ENCODE peak calls at places on chromosomes 13 and 19, in nine cellular contexts. One of them, this sample, is unnamed. For H3K4me1, the result is how much of the 10 kb centered on the place peaks cover.

GRCh38 chr19:3094638-3095374 is 644 bp downstream of the GNA11 start:
- DNase-seq in pancreas: peak
- DNase-seq in CD8-positive, alpha-beta T cell: peak
- DNase-seq in A549: no peak
- DNase-seq in heart left ventricle: no peak
- DNase-seq in neuronal stem cell: no peak
- DNase-seq in upper lobe of right lung: peak
- DNase-seq in body of pancreas: peak
- DNase-seq in heart right ventricle: no peak
- DNase-seq in this sample: peak

GRCh38 chr13:86051134-86052103 is 252.2 kb upstream of the SLITRK6 start:
- DNase-seq in A549: no peak
- DNase-seq in heart right ventricle: no peak
- DNase-seq in neuronal stem cell: no peak
- DNase-seq in pancreas: no peak
- DNase-seq in upper lobe of right lung: no peak
- DNase-seq in heart left ventricle: no peak
- DNase-seq in body of pancreas: no peak
- DNase-seq in CD8-positive, alpha-beta T cell: no peak
- DNase-seq in this sample: no peak

GRCh38 chr19:13056052-13056660 is 46.5 kb downstream of the LYL1 start:
- DNase-seq in CD8-positive, alpha-beta T cell: no peak
- DNase-seq in A549: no peak
- DNase-seq in heart right ventricle: peak
- DNase-seq in body of pancreas: no peak
- DNase-seq in upper lobe of right lung: peak
- DNase-seq in neuronal stem cell: no peak
- DNase-seq in heart left ventricle: no peak
- DNase-seq in pancreas: no peak
- DNase-seq in this sample: no peak

GRCh38 chr13:109840201-109840892 is 54.0 kb upstream of the IRS2 start:
- DNase-seq in heart right ventricle: no peak
- DNase-seq in body of pancreas: no peak
- DNase-seq in A549: no peak
- DNase-seq in CD8-positive, alpha-beta T cell: no peak
- DNase-seq in neuronal stem cell: peak
- DNase-seq in upper lobe of right lung: no peak
- DNase-seq in heart left ventricle: no peak
- DNase-seq in pancreas: no peak
- DNase-seq in this sample: peak

GRCh38 chr13:78660130-78660857 is 1.3 kb upstream of the OBI1 start:
- DNase-seq in A549: peak
- DNase-seq in body of pancreas: peak
- DNase-seq in pancreas: no peak
- DNase-seq in neuronal stem cell: no peak
- DNase-seq in heart left ventricle: no peak
- DNase-seq in upper lobe of right lung: no peak
- DNase-seq in CD8-positive, alpha-beta T cell: peak
- DNase-seq in heart right ventricle: no peak
- DNase-seq in this sample: peak

GRCh38 chr19:47514869-47515588 is at the start of gene NAPA:
- DNase-seq in neuronal stem cell: peak
- DNase-seq in pancreas: peak
- DNase-seq in body of pancreas: peak
- DNase-seq in heart right ventricle: peak
- DNase-seq in heart left ventricle: peak
- DNase-seq in upper lobe of right lung: peak
- DNase-seq in A549: peak
- DNase-seq in CD8-positive, alpha-beta T cell: peak
- DNase-seq in this sample: peak

GRCh38 chr13:46235259-46235658 is 23.5 kb downstream of the LRRC63 start:
- DNase-seq in CD8-positive, alpha-beta T cell: no peak
- DNase-seq in body of pancreas: no peak
- DNase-seq in neuronal stem cell: no peak
- DNase-seq in pancreas: no peak
- DNase-seq in upper lobe of right lung: no peak
- DNase-seq in heart right ventricle: no peak
- DNase-seq in A549: no peak
- DNase-seq in heart left ventricle: no peak
- DNase-seq in this sample: no peak

GRCh38 chr19:48484247-48484893 is 15.2 kb downstream of the CYTH2 start:
- DNase-seq in neuronal stem cell: no peak
- DNase-seq in upper lobe of right lung: no peak
- DNase-seq in body of pancreas: no peak
- DNase-seq in CD8-positive, alpha-beta T cell: no peak
- DNase-seq in heart right ventricle: no peak
- DNase-seq in pancreas: no peak
- DNase-seq in A549: no peak
- DNase-seq in heart left ventricle: no peak
- DNase-seq in this sample: no peak

GRCh38 chr13:58869566-58869965 is 1238.0 kb downstream of the PCDH17 start:
- DNase-seq in pancreas: no peak
- DNase-seq in neuronal stem cell: no peak
- DNase-seq in A549: no peak
- DNase-seq in heart right ventricle: no peak
- DNase-seq in CD8-positive, alpha-beta T cell: no peak
- DNase-seq in heart left ventricle: no peak
- DNase-seq in upper lobe of right lung: no peak
- DNase-seq in body of pancreas: no peak
- DNase-seq in this sample: no peak

GRCh38 chr19:8209111-8209964 is at the start of gene CERS4:
- DNase-seq in upper lobe of right lung: peak
- DNase-seq in body of pancreas: peak
- DNase-seq in heart right ventricle: peak
- DNase-seq in CD8-positive, alpha-beta T cell: peak
- DNase-seq in neuronal stem cell: peak
- DNase-seq in A549: peak
- DNase-seq in pancreas: peak
- DNase-seq in heart left ventricle: peak
- DNase-seq in this sample: peak

GRCh38 chr13:27425918-27426630 is 1.7 kb downstream of the GTF3A start:
- DNase-seq in pancreas: no peak
- DNase-seq in A549: peak
- DNase-seq in heart right ventricle: peak
- DNase-seq in upper lobe of right lung: peak
- DNase-seq in heart left ventricle: peak
- DNase-seq in neuronal stem cell: no peak
- DNase-seq in body of pancreas: peak
- DNase-seq in CD8-positive, alpha-beta T cell: peak
- DNase-seq in this sample: peak

GRCh38 chr13:79171131-79172061 is 234.7 kb downstream of the RBM26 start:
- DNase-seq in body of pancreas: no peak
- DNase-seq in heart left ventricle: no peak
- DNase-seq in neuronal stem cell: peak
- DNase-seq in pancreas: no peak
- DNase-seq in heart right ventricle: no peak
- DNase-seq in upper lobe of right lung: no peak
- DNase-seq in CD8-positive, alpha-beta T cell: no peak
- DNase-seq in A549: no peak
- DNase-seq in this sample: no peak

GRCh38 chr13:21233086-21233485 is 56.6 kb downstream of the MRPL57 start:
- DNase-seq in A549: no peak
- DNase-seq in heart left ventricle: no peak
- DNase-seq in heart right ventricle: no peak
- DNase-seq in body of pancreas: no peak
- DNase-seq in upper lobe of right lung: no peak
- DNase-seq in CD8-positive, alpha-beta T cell: no peak
- DNase-seq in neuronal stem cell: no peak
- DNase-seq in pancreas: no peak
- DNase-seq in this sample: peak

GRCh38 chr13:110965038-110965754 is 50.3 kb upstream of the ANKRD10 start:
- DNase-seq in body of pancreas: no peak
- DNase-seq in neuronal stem cell: no peak
- DNase-seq in upper lobe of right lung: no peak
- DNase-seq in CD8-positive, alpha-beta T cell: no peak
- DNase-seq in heart right ventricle: no peak
- DNase-seq in pancreas: no peak
- DNase-seq in heart left ventricle: no peak
- DNase-seq in A549: peak
- DNase-seq in this sample: peak

GRCh38 chr19:55386515-55386947 is 799 bp downstream of the RPL28 start:
- DNase-seq in upper lobe of right lung: no peak
- DNase-seq in CD8-positive, alpha-beta T cell: no peak
- DNase-seq in neuronal stem cell: no peak
- DNase-seq in pancreas: no peak
- DNase-seq in heart right ventricle: no peak
- DNase-seq in A549: no peak
- DNase-seq in heart left ventricle: no peak
- DNase-seq in body of pancreas: no peak
- DNase-seq in this sample: no peak

GRCh38 chr13:102400619-102401125 is 1.2 kb downstream of the FGF14 start:
- DNase-seq in pancreas: peak
- DNase-seq in A549: no peak
- DNase-seq in neuronal stem cell: no peak
- DNase-seq in CD8-positive, alpha-beta T cell: no peak
- DNase-seq in heart left ventricle: peak
- DNase-seq in upper lobe of right lung: peak
- DNase-seq in body of pancreas: peak
- DNase-seq in heart right ventricle: no peak
- DNase-seq in this sample: no peak

DNA sequence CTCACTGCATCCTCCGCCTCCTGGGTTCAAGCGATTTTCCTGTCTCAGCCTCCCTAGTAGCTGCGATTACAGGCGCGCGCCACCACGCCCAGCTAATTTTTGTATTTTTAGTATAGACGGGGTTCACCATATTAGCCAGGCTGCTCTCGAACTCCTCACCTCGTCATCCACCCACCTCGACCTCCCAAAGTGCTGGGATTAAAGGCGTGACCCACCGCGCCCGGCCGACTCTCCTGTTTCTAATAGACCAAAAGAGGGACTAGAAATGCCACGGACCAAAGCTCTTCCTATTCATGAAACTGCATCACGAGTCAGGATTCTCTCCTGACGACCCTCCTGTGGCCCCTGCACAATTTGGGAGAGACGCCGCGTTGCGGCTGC is 563 bp downstream of the ZNF43 start:
- DNase-seq in body of pancreas: no peak
- DNase-seq in neuronal stem cell: no peak
- DNase-seq in heart right ventricle: peak
- DNase-seq in A549: no peak
- DNase-seq in heart left ventricle: no peak
- DNase-seq in upper lobe of right lung: no peak
- DNase-seq in pancreas: no peak
- DNase-seq in CD8-positive, alpha-beta T cell: no peak
- DNase-seq in this sample: no peak
- H3K4me1 ChIP-seq in body of pancreas: under half
- H3K4me1 ChIP-seq in neuronal stem cell: under half
- H3K4me1 ChIP-seq in heart right ventricle: under half
- H3K4me1 ChIP-seq in A549: under half
- H3K4me1 ChIP-seq in heart left ventricle: under half
- H3K4me1 ChIP-seq in upper lobe of right lung: under half
- H3K4me1 ChIP-seq in pancreas: under half
- H3K4me1 ChIP-seq in CD8-positive, alpha-beta T cell: under half
- H3K4me1 ChIP-seq in this sample: under half

GRCh38 chr19:49893135-49893534 is 3.6 kb downstream of the IL4I1 start:
- DNase-seq in A549: no peak
- DNase-seq in upper lobe of right lung: no peak
- DNase-seq in pancreas: no peak
- DNase-seq in body of pancreas: no peak
- DNase-seq in heart right ventricle: no peak
- DNase-seq in CD8-positive, alpha-beta T cell: no peak
- DNase-seq in neuronal stem cell: no peak
- DNase-seq in heart left ventricle: peak
- DNase-seq in this sample: no peak
- H3K4me3 ChIP-seq in A549: no peak
- H3K4me3 ChIP-seq in upper lobe of right lung: no peak
- H3K4me3 ChIP-seq in pancreas: no peak
- H3K4me3 ChIP-seq in body of pancreas: no peak
- H3K4me3 ChIP-seq in heart right ventricle: no peak
- H3K4me3 ChIP-seq in CD8-positive, alpha-beta T cell: no peak
- H3K4me3 ChIP-seq in neuronal stem cell: no peak
- H3K4me3 ChIP-seq in heart left ventricle: no peak
- H3K4me3 ChIP-seq in this sample: no peak

GRCh38 chr19:11288349-11288748 is 7.6 kb upstream of the TSPAN16 start:
- DNase-seq in upper lobe of right lung: no peak
- DNase-seq in pancreas: no peak
- DNase-seq in body of pancreas: peak
- DNase-seq in CD8-positive, alpha-beta T cell: no peak
- DNase-seq in heart left ventricle: no peak
- DNase-seq in heart right ventricle: no peak
- DNase-seq in A549: peak
- DNase-seq in neuronal stem cell: no peak
- DNase-seq in this sample: no peak

GRCh38 chr19:11291991-11292390 is 4.0 kb upstream of the TSPAN16 start:
- DNase-seq in A549: no peak
- DNase-seq in upper lobe of right lung: no peak
- DNase-seq in heart right ventricle: no peak
- DNase-seq in body of pancreas: no peak
- DNase-seq in CD8-positive, alpha-beta T cell: no peak
- DNase-seq in pancreas: no peak
- DNase-seq in neuronal stem cell: no peak
- DNase-seq in heart left ventricle: no peak
- DNase-seq in this sample: no peak

GRCh38 chr19:11293468-11294389 is 2.2 kb upstream of the TSPAN16 start:
- DNase-seq in pancreas: peak
- DNase-seq in CD8-positive, alpha-beta T cell: peak
- DNase-seq in body of pancreas: peak
- DNase-seq in upper lobe of right lung: peak
- DNase-seq in heart right ventricle: peak
- DNase-seq in A549: peak
- DNase-seq in neuronal stem cell: peak
- DNase-seq in heart left ventricle: peak
- DNase-seq in this sample: peak

GRCh38 chr19:11295180-11295579 is 780 bp upstream of the TSPAN16 start:
- DNase-seq in heart right ventricle: no peak
- DNase-seq in body of pancreas: no peak
- DNase-seq in neuronal stem cell: no peak
- DNase-seq in A549: no peak
- DNase-seq in heart left ventricle: no peak
- DNase-seq in upper lobe of right lung: no peak
- DNase-seq in pancreas: no peak
- DNase-seq in CD8-positive, alpha-beta T cell: no peak
- DNase-seq in this sample: no peak

DNA sequence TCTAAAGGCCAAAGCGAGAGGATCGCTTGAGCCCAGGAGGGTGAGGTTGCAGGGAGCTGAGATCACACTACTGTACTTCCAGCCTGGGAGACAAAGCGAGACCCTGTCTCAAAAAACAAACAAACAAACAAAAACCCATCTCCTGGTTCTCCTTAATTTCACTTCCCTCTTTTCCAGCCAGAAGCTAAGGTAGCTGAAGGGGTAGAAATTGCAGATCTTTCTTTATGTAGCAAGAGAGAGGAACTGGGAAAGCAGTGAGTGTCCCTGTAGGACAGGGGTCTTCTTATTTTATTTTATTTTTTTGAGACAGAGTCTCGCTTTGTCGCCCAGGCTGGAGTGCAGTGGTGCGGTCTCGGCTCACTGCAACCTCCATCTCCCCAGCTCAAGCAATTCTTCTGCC is 4.5 kb upstream of the TSPAN16 start:
- DNase-seq in neuronal stem cell: no peak
- DNase-seq in A549: no peak
- DNase-seq in CD8-positive, alpha-beta T cell: no peak
- DNase-seq in body of pancreas: no peak
- DNase-seq in heart right ventricle: no peak
- DNase-seq in upper lobe of right lung: no peak
- DNase-seq in pancreas: no peak
- DNase-seq in heart left ventricle: no peak
- DNase-seq in this sample: no peak
- H3K27ac ChIP-seq in neuronal stem cell: no peak
- H3K27ac ChIP-seq in A549: no peak
- H3K27ac ChIP-seq in CD8-positive, alpha-beta T cell: no peak
- H3K27ac ChIP-seq in body of pancreas: no peak
- H3K27ac ChIP-seq in heart right ventricle: no peak
- H3K27ac ChIP-seq in upper lobe of right lung: no peak
- H3K27ac ChIP-seq in pancreas: no peak
- H3K27ac ChIP-seq in heart left ventricle: no peak
- H3K27ac ChIP-seq in this sample: no peak

GRCh38 chr13:66399873-66400272 is 830.3 kb downstream of the PCDH9 start:
- DNase-seq in CD8-positive, alpha-beta T cell: no peak
- DNase-seq in pancreas: no peak
- DNase-seq in heart right ventricle: no peak
- DNase-seq in neuronal stem cell: no peak
- DNase-seq in upper lobe of right lung: no peak
- DNase-seq in A549: no peak
- DNase-seq in heart left ventricle: no peak
- DNase-seq in body of pancreas: no peak
- DNase-seq in this sample: no peak
- H3K4me1 ChIP-seq in CD8-positive, alpha-beta T cell: under half
- H3K4me1 ChIP-seq in pancreas: under half
- H3K4me1 ChIP-seq in heart right ventricle: under half
- H3K4me1 ChIP-seq in neuronal stem cell: under half
- H3K4me1 ChIP-seq in upper lobe of right lung: under half
- H3K4me1 ChIP-seq in A549: under half
- H3K4me1 ChIP-seq in heart left ventricle: under half
- H3K4me1 ChIP-seq in body of pancreas: under half
- H3K4me1 ChIP-seq in this sample: under half

This sample was measured in CD4-positive, CD25-positive, alpha-beta regulatory T cell.